ENCODE peak calls at places on chromosomes 12 and 14, in six cellular contexts. D is GM23338; L is lung; J is stimulated activated CD8-positive, alpha-beta memory T cell treated with anti-CD3 and anti-CD28 coated beads, Interleukin-15, amount 100 ng/mL, for 48 hours; S is stimulated activated effector memory CD8-positive, alpha-beta T cell treated with anti-CD3 and anti-CD28 coated beads, Interleukin-12 subunit alpha, Interleukin-12 subunit beta, amount 100 ng/mL, for 72 hours; Y is fibroblast of lung. Z is an unnamed sample.

GRCh38 chr12:58925111-58925732 is 4.9 kb upstream of the LRIG3 start:
- DNase-seq in J (no peak), S (no peak), D (no peak), Y (peak; percentile 80), L (no peak), Z (peak; percentile 75)

GRCh38 chr12:59164226-59164625 is 243.9 kb upstream of the LRIG3 start:
- DNase-seq in J (no peak), D (no peak), S (no peak), L (no peak), Y (peak; percentile 78), Z (peak; percentile 77)

GRCh38 chr12:53961025-53961761 is 6.5 kb downstream of the HOXC12 start:
- DNase-seq in Y (no peak), J (no peak), D (no peak), S (no peak), L (no peak), Z (no peak)

GRCh38 chr12:119565404-119565803 is 28.2 kb upstream of the TMEM233 start:
- DNase-seq in D (no peak), J (no peak), S (no peak), Y (no peak), L (no peak), Z (no peak)

GRCh38 chr14:22821193-22822016 is 6.2 kb upstream of the SLC7A7 start:
- DNase-seq in D (peak; percentile 46), J (no peak), L (no peak), S (no peak), Y (no peak), Z (no peak)

GRCh38 chr12:75955251-75955650 is 76.3 kb downstream of the PHLDA1 start:
- DNase-seq in D (peak; percentile 43), S (no peak), L (no peak), Y (no peak), J (no peak), Z (no peak)

GRCh38 chr12:32047846-32048245 is 58.8 kb upstream of the BICD1 start:
- DNase-seq in Y (no peak), J (no peak), S (no peak), L (no peak), D (no peak), Z (no peak)

GRCh38 chr12:67663121-67663520 is 14.6 kb downstream of the DYRK2 start:
- DNase-seq in J (no peak), D (no peak), S (no peak), Y (peak; percentile 98), L (no peak), Z (peak; percentile 99)

GRCh38 chr12:66235626-66236281 is 46.7 kb downstream of the IRAK3 start:
- DNase-seq in S (no peak), J (no peak), D (peak; percentile 25), L (no peak), Y (no peak), Z (no peak)

GRCh38 chr12:94305293-94305957 is 154.2 kb downstream of the CEP83 start:
- DNase-seq in L (peak; percentile 48), D (peak; percentile 33), S (peak; percentile 42), Y (peak; percentile 95), J (peak; percentile 28), Z (peak; percentile 95)

GRCh38 chr12:105257321-105257728 is 21.4 kb upstream of the APPL2 start:
- DNase-seq in L (no peak), J (no peak), S (no peak), Y (peak; percentile 97), D (no peak), Z (peak; percentile 96)

GRCh38 chr14:49860988-49861387 is 8.4 kb upstream of the NEMF start:
- DNase-seq in J (no peak), L (no peak), Y (no peak), S (no peak), D (no peak), Z (no peak)

GRCh38 chr12:13211859-13212664 is 15.5 kb downstream of the EMP1 start:
- DNase-seq in L (peak; percentile 62), Y (peak; percentile 57), J (peak; percentile 32), D (peak; percentile 92), S (peak; percentile 45), Z (peak; percentile 48)

GRCh38 chr12:107539196-107539939 is 146.2 kb upstream of the PWP1 start:
- DNase-seq in D (no peak), J (no peak), S (no peak), Y (no peak), L (no peak), Z (no peak)

GRCh38 chr12:121452356-121453021 is 52.6 kb downstream of the RNF34 start:
- DNase-seq in L (no peak), J (no peak), D (no peak), S (no peak), Y (no peak), Z (no peak)

GRCh38 chr12:23631991-23632390 is 317.5 kb downstream of the SOX5 start:
- DNase-seq in J (no peak), S (no peak), L (no peak), Y (peak; percentile 17), D (no peak), Z (peak; percentile 14)

GRCh38 chr12:111971800-111972199 is 41.2 kb downstream of the TMEM116 start:
- DNase-seq in Y (no peak), J (no peak), D (no peak), L (no peak), S (no peak), Z (no peak)

GRCh38 chr14:85564841-85565527 is 35.0 kb downstream of the FLRT2 start:
- DNase-seq in D (no peak), S (no peak), L (no peak), J (no peak), Y (peak; percentile 43), Z (peak; percentile 29)

GRCh38 chr12:9364224-9365176 is 156.3 kb upstream of the PZP start:
- DNase-seq in S (peak; percentile 46), L (no peak), Y (peak; percentile 89), D (peak; percentile 91), J (peak; percentile 46), Z (peak; percentile 86)

GRCh38 chr12:132610896-132611602 is 667 bp upstream of the LRCOL1 start:
- DNase-seq in Y (no peak), S (no peak), L (no peak), D (no peak), J (no peak), Z (no peak)

GRCh38 chr12:122197612-122197966 is 5.9 kb upstream of the B3GNT4 start:
- DNase-seq in L (no peak), J (no peak), S (no peak), D (no peak), Y (no peak), Z (peak; percentile 10)

GRCh38 chr12:48482198-48482597 is at the start of gene C12orf54:
- DNase-seq in L (no peak), J (no peak), Y (no peak), D (no peak), S (no peak), Z (no peak)

GRCh38 chr12:63918788-63919300 is 74.3 kb downstream of the SRGAP1 start:
- DNase-seq in D (no peak), L (no peak), S (no peak), J (no peak), Y (peak; percentile 96), Z (peak; percentile 97)

GRCh38 chr14:103710771-103711392 is 4.4 kb downstream of the XRCC3 start:
- DNase-seq in J (no peak), S (no peak), Y (no peak), L (no peak), D (no peak), Z (no peak)

GRCh38 chr14:19918553-19919264 is 1.7 kb upstream of the OR4K5 start:
- DNase-seq in J (no peak), D (no peak), Y (no peak), L (no peak), S (no peak), Z (no peak)

GRCh38 chr12:68359669-68360068 is 27.5 kb upstream of the MDM1 start:
- DNase-seq in D (no peak), Y (no peak), S (no peak), J (no peak), L (no peak), Z (no peak)

GRCh38 chr14:53519137-53519536 is 366.0 kb upstream of the DDHD1 start:
- DNase-seq in L (no peak), D (no peak), Y (peak; percentile 63), J (no peak), S (no peak), Z (peak; percentile 49)

GRCh38 chr12:130441771-130442760 is 104.4 kb downstream of the PIWIL1 start:
- DNase-seq in S (no peak), D (no peak), J (no peak), Y (no peak), L (no peak), Z (no peak)

GRCh38 chr12:13425766-13426165 is 229.2 kb downstream of the EMP1 start:
- DNase-seq in Y (peak; percentile 90), L (no peak), S (no peak), D (no peak), J (no peak), Z (peak; percentile 88)

GRCh38 chr14:51014625-51015024 is 70.3 kb upstream of the PYGL start:
- DNase-seq in Y (no peak), D (no peak), L (no peak), S (no peak), J (no peak), Z (no peak)

GRCh38 chr12:117803013-117803412 is 165.8 kb downstream of the KSR2 start:
- DNase-seq in J (no peak), S (no peak), L (no peak), D (no peak), Y (no peak), Z (no peak)

GRCh38 chr14:33930464-33930863 is 20.4 kb downstream of the EGLN3 start:
- DNase-seq in L (no peak), S (no peak), Y (no peak), D (no peak), J (no peak), Z (no peak)

GRCh38 chr12:59615392-59616165 is 19.8 kb downstream of the SLC16A7 start:
- DNase-seq in D (no peak), Y (no peak), L (no peak), S (no peak), J (no peak), Z (no peak)

GRCh38 chr12:87305481-87305880 is 723.7 kb downstream of the C12orf50 start:
- DNase-seq in L (no peak), D (no peak), J (no peak), Y (peak; percentile 50), S (no peak), Z (peak; percentile 39)

GRCh38 chr14:102445641-102446040 is 63.9 kb downstream of the ANKRD9 start:
- DNase-seq in L (no peak), Y (no peak), S (no peak), D (no peak), J (no peak), Z (no peak)

Z was measured in astrocyte.